ENCODE peak calls at places on chromosomes 3 and 15, in nine cellular contexts. Q is ovary; M is heart right ventricle; N is GM23248; P is right cardiac atrium; I is pancreas; T is naive thymus-derived CD4-positive, alpha-beta T cell; G is osteoblast; U is right atrium auricular region. A is an unnamed sample.

GRCh38 chr3:159266779-159267178 is 464.9 kb downstream of the MFSD1 start:
- DNase-seq in Q (no peak), U (no peak), I (no peak), M (no peak), P (no peak), T (no peak), N (peak; percentile 35), G (no peak), A (no peak)

GRCh38 chr3:58657036-58657435 is 9.5 kb downstream of the FAM3D start:
- DNase-seq in T (no peak), I (no peak), P (no peak), Q (no peak), G (no peak), U (no peak), M (no peak), N (no peak), A (no peak)

GRCh38 chr3:196979545-196979944 is 10.9 kb upstream of the PIGZ start:
- DNase-seq in I (no peak), U (no peak), T (no peak), N (peak; percentile 83), Q (no peak), M (no peak), P (no peak), G (peak; percentile 89), A (peak; percentile 18)

GRCh38 chr3:127426444-127427168 is 138.8 kb upstream of the PRR20G start:
- DNase-seq in I (no peak), Q (no peak), N (no peak), M (no peak), U (no peak), G (no peak), P (no peak), T (no peak), A (no peak)

GRCh38 chr15:57439128-57440030 is 63.1 kb downstream of the CGNL1 start:
- DNase-seq in I (no peak), M (no peak), T (no peak), N (no peak), Q (no peak), P (no peak), G (no peak), U (no peak), A (no peak)

GRCh38 chr3:25962255-25962654 is 172.4 kb downstream of the OXSM start:
- DNase-seq in I (no peak), U (no peak), T (no peak), P (no peak), M (no peak), N (no peak), Q (no peak), G (no peak), A (no peak)

GRCh38 chr3:52854013-52854412 is 19.2 kb upstream of the MUSTN1 start:
- DNase-seq in I (no peak), U (no peak), T (no peak), N (no peak), Q (no peak), P (no peak), G (no peak), M (no peak), A (no peak)

GRCh38 chr3:54243262-54243931 is 121.0 kb downstream of the CACNA2D3 start:
- DNase-seq in M (no peak), N (peak; percentile 25), T (no peak), Q (no peak), I (no peak), P (peak; percentile 21), U (no peak), G (no peak), A (peak; percentile 42)

GRCh38 chr15:98903377-98904018 is 104.1 kb downstream of the PGPEP1L start:
- DNase-seq in G (peak; percentile 88), Q (no peak), P (no peak), U (no peak), N (peak; percentile 71), T (no peak), M (no peak), I (no peak), A (no peak)

GRCh38 chr3:152539191-152539764 is 270.5 kb downstream of the MBNL1 start:
- DNase-seq in T (no peak), Q (no peak), I (no peak), M (no peak), G (no peak), U (no peak), P (no peak), N (no peak), A (no peak)

GRCh38 chr3:1591327-1592028 is 498.7 kb downstream of the CNTN6 start:
- DNase-seq in N (no peak), P (no peak), M (no peak), I (no peak), U (no peak), T (no peak), Q (no peak), G (no peak), A (no peak)
- H3K27ac ChIP-seq in N (no peak overlapping the region), P (no peak overlapping the region), M (no peak overlapping the region), I (no peak overlapping the region), U (no peak overlapping the region), T (no peak overlapping the region), Q (no peak overlapping the region), G (no peak overlapping the region), A (no peak overlapping the region)

GRCh38 chr15:37102315-37103021 is 2.1 kb upstream of the MEIS2 start:
- DNase-seq in P (peak; percentile 30), M (no peak), U (no peak), Q (peak; percentile 50), G (peak; percentile 76), I (no peak), N (peak; percentile 60), T (no peak), A (no peak)
- H3K4me1 ChIP-seq in P (peaks cover 2% of the 10 kb centered on the region), M (no peaks in the 10 kb centered on the region), U (no peaks in the 10 kb centered on the region), Q (no peaks in the 10 kb centered on the region), G (no peaks in the 10 kb centered on the region), I (no peaks in the 10 kb centered on the region), N (no peaks in the 10 kb centered on the region), T (peaks cover 5% of the 10 kb centered on the region), A (peaks cover 16% of the 10 kb centered on the region)

DNA sequence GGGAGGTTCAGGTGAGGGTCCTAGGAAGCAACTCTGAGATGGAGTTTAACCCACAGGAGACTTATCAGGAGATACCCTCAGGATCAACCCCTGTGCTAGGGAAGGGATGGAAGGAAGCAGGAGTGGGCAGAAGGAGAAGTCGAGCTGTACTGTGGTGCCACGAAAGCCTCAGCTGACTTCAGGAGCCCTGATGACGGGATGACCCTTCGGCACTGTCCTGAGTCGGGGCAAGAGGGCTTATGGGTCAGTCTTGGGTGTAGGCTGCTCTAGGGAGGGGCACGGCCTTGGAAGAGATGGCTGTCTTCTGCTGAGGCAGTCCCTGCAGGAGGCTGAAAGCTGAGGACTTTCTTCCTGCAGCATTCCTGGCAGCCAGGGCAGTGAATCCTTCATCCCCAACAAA is 7.7 kb downstream of the CLEC3B start:
- DNase-seq in T (no peak), N (no peak), U (no peak), G (no peak), Q (no peak), I (no peak), P (no peak), M (no peak), A (no peak)
- H3K27ac ChIP-seq in T (no peak overlapping the region), N (no peak overlapping the region), U (peak overlapping the region; percentile 41), G (no peak overlapping the region), Q (no peak overlapping the region), I (no peak overlapping the region), P (no peak overlapping the region), M (no peak overlapping the region), A (peak overlapping the region; percentile 71)

GRCh38 chr3:123335007-123335670 is 113.8 kb downstream of the ADCY5 start:
- DNase-seq in M (no peak), P (no peak), N (no peak), U (no peak), T (no peak), Q (no peak), I (peak; percentile 1), G (peak; percentile 60), A (no peak)
- H3K4me1 ChIP-seq in M (peaks cover 65% of the 10 kb centered on the region), P (peaks cover 10% of the 10 kb centered on the region), N (no peaks in the 10 kb centered on the region), U (no peaks in the 10 kb centered on the region), T (no peaks in the 10 kb centered on the region), Q (peaks cover 14% of the 10 kb centered on the region), I (peaks cover 10% of the 10 kb centered on the region), G (no peaks in the 10 kb centered on the region), A (no peaks in the 10 kb centered on the region)

GRCh38 chr15:74780983-74781672 is 752 bp upstream of the CSK start:
- DNase-seq in G (peak; percentile 84), Q (no peak), T (peak; percentile 41), M (no peak), I (no peak), P (no peak), U (no peak), N (peak; percentile 51), A (no peak)

GRCh38 chr15:74778599-74778970 is 3.3 kb upstream of the CSK start:
- DNase-seq in I (no peak), G (no peak), M (no peak), N (no peak), T (no peak), P (no peak), Q (no peak), U (no peak), A (no peak)

GRCh38 chr15:74781673-74782595 is at the start of gene CSK:
- DNase-seq in U (no peak), M (peak; percentile 87), Q (peak; percentile 82), T (peak; percentile 88), G (peak; percentile 100), I (peak; percentile 84), N (peak; percentile 89), P (peak; percentile 83), A (peak; percentile 81)

GRCh38 chr15:74779162-74779648 is 2.7 kb upstream of the CSK start:
- DNase-seq in M (no peak), P (no peak), T (no peak), N (no peak), Q (no peak), I (no peak), G (no peak), U (no peak), A (no peak)

GRCh38 chr15:74780523-74780982 is 1.3 kb upstream of the CSK start:
- DNase-seq in G (peak; percentile 68), U (no peak), I (no peak), P (no peak), N (no peak), Q (no peak), M (no peak), T (no peak), A (no peak)
- H3K27ac ChIP-seq in G (no peak overlapping the region), U (no peak overlapping the region), I (no peak overlapping the region), P (no peak overlapping the region), N (no peak overlapping the region), Q (no peak overlapping the region), M (no peak overlapping the region), T (peak overlapping the region; percentile 86), A (peak overlapping the region; percentile 95)

DNA sequence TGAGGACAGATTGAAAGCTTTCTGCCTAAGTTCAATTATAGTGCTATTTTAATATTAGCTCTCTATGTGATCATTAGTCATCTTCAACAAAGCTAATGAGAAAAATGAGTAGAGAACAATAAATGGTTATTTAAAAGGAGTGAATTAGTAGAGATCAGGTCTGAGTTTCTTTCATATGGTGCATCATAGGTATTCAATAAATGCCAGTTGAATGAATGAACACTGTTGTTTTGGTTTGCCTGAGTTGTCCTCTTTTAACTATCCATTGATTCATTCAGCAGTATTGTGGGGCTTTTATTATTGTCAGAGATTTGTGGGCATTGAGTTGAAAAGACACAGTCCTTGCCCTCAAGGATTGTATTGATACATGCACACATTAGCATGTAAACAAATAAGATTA is 88.1 kb downstream of the AGBL1 start:
- DNase-seq in G (no peak), Q (no peak), T (no peak), P (no peak), U (no peak), I (no peak), N (no peak), M (no peak), A (no peak)
- H3K4me1 ChIP-seq in G (no peaks in the 10 kb centered on the region), Q (no peaks in the 10 kb centered on the region), T (no peaks in the 10 kb centered on the region), P (no peaks in the 10 kb centered on the region), U (no peaks in the 10 kb centered on the region), I (no peaks in the 10 kb centered on the region), N (no peaks in the 10 kb centered on the region), M (no peaks in the 10 kb centered on the region), A (peaks cover 6% of the 10 kb centered on the region)

A was measured in stomach.